ENCODE peak calls at places on chromosomes 13 and 19, in nine cellular contexts. N is cardiac muscle cell, D is caudate nucleus, G is IMR-90, K is upper lobe of right lung, H is body of pancreas, O is PC-3, M is RWPE1, R is Karpas-422. Z is an unnamed sample.

GRCh38 chr19:29018542-29018941 is 194.4 kb downstream of the UQCRFS1 start:
- DNase-seq in N (no peak), D (no peak), G (no peak), K (no peak), H (no peak), O (no peak), M (no peak), R (no peak), Z (no peak)

GRCh38 chr19:2477141-2477710 is 1.3 kb downstream of the GADD45B start:
- DNase-seq in N (peak; percentile 34), D (no peak), G (peak; percentile 34), K (peak; percentile 79), H (peak; percentile 48), O (peak; percentile 50), M (no peak), R (peak; percentile 52), Z (no peak)

GRCh38 chr19:21314676-21315075 is 14.5 kb downstream of the ZNF708 start:
- DNase-seq in N (peak; percentile 74), D (no peak), G (peak; percentile 5), K (no peak), H (no peak), O (no peak), M (no peak), R (no peak), Z (no peak)

GRCh38 chr19:45996933-45997332 is 1.7 kb downstream of the CCDC61 start:
- DNase-seq in N (no peak), D (no peak), G (no peak), K (no peak), H (no peak), O (no peak), M (no peak), R (no peak), Z (no peak)

GRCh38 chr13:50082426-50083283 is 67.4 kb downstream of the KCNRG start:
- DNase-seq in N (peak; percentile 75), D (peak; percentile 81), G (peak; percentile 68), K (peak; percentile 90), H (peak; percentile 90), O (peak; percentile 79), M (peak; percentile 70), R (peak; percentile 94), Z (no peak)

GRCh38 chr13:77860621-77861020 is 58.0 kb downstream of the EDNRB start:
- DNase-seq in N (peak; percentile 85), D (no peak), G (peak; percentile 93), K (no peak), H (no peak), O (peak; percentile 44), M (no peak), R (no peak), Z (no peak)

GRCh38 chr13:99636306-99636705 is 135.0 kb downstream of the TM9SF2 start:
- DNase-seq in N (no peak), D (no peak), G (no peak), K (no peak), H (no peak), O (no peak), M (no peak), R (no peak), Z (no peak)

GRCh38 chr13:65461590-65461989 is 1768.5 kb downstream of the PCDH9 start:
- DNase-seq in N (peak; percentile 72), D (no peak), G (peak; percentile 83), K (no peak), H (no peak), O (no peak), M (no peak), R (no peak), Z (no peak)

GRCh38 chr13:96421314-96421713 is 331.4 kb downstream of the HS6ST3 start:
- DNase-seq in N (no peak), D (no peak), G (no peak), K (no peak), H (no peak), O (no peak), M (no peak), R (no peak), Z (no peak)

GRCh38 chr13:112840472-112841302 is 128.3 kb upstream of the MCF2L start:
- DNase-seq in N (no peak), D (no peak), G (no peak), K (no peak), H (no peak), O (no peak), M (no peak), R (no peak), Z (no peak)

GRCh38 chr13:99366075-99366987 is 59.1 kb upstream of the GPR183 start:
- DNase-seq in N (no peak), D (no peak), G (no peak), K (no peak), H (no peak), O (no peak), M (no peak), R (peak; percentile 52), Z (no peak)

GRCh38 chr13:114035583-114036501 is 62.0 kb upstream of the C13orf46 start:
- DNase-seq in N (peak; percentile 26), D (peak; percentile 84), G (peak; percentile 35), K (no peak), H (no peak), O (no peak), M (no peak), R (no peak), Z (peak; percentile 85)

GRCh38 chr19:16801599-16801998 is 27.6 kb upstream of the SIN3B start:
- DNase-seq in N (peak; percentile 47), D (no peak), G (peak; percentile 71), K (no peak), H (no peak), O (peak; percentile 61), M (no peak), R (no peak), Z (no peak)

GRCh38 chr13:113724780-113725315 is 34.2 kb upstream of the TMEM255B start:
- DNase-seq in N (peak; percentile 69), D (peak; percentile 92), G (peak; percentile 23), K (peak; percentile 90), H (peak; percentile 81), O (peak; percentile 65), M (peak; percentile 64), R (peak; percentile 78), Z (peak; percentile 85)

GRCh38 chr19:50434525-50434924 is 1.8 kb downstream of the MYBPC2 start:
- DNase-seq in N (no peak), D (no peak), G (no peak), K (no peak), H (no peak), O (no peak), M (no peak), R (peak; percentile 93), Z (no peak)

DNA sequence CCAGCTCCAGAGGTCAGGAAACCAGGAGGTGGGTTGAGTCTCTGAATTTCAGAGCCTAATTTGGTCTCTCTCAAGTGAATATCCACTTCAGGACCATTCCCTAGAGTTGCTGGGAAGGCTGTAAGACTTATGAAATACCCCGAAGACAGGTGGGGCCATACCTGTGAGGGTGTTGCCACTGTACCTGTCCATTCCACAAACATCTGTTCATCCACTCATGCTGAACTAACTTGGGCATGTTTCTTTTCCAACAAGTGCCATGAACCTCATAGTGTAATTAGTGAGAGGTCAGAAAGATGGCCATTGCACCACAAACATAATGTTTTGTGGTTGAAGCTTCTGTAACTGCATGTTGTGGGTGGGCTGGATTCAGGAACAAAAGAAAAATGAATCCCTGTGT is 7.8 kb downstream of the ILF3 start:
- DNase-seq in N (no peak), D (no peak), G (no peak), K (no peak), H (no peak), O (no peak), M (no peak), R (no peak), Z (no peak)
- H3K27ac ChIP-seq in N (peak overlapping the region; percentile 6), D (peak overlapping the region; percentile 23), G (no peak overlapping the region), K (no peak overlapping the region), H (no peak overlapping the region), O (no peak overlapping the region), M (no peak overlapping the region), R (peak overlapping the region; percentile 97), Z (no peak overlapping the region)

GRCh38 chr19:7638802-7639465 is 2.0 kb downstream of the STXBP2 start:
- DNase-seq in N (no peak), D (no peak), G (no peak), K (no peak), H (no peak), O (no peak), M (no peak), R (no peak), Z (no peak)

GRCh38 chr19:7635670-7636069 is 1.2 kb upstream of the STXBP2 start:
- DNase-seq in N (no peak), D (no peak), G (no peak), K (no peak), H (no peak), O (no peak), M (no peak), R (no peak), Z (no peak)

GRCh38 chr19:7636691-7637373 is at the start of gene STXBP2:
- DNase-seq in N (peak; percentile 65), D (no peak), G (no peak), K (peak; percentile 94), H (peak; percentile 93), O (peak; percentile 89), M (peak; percentile 88), R (peak; percentile 94), Z (no peak)

GRCh38 chr19:7636317-7636690 is 606 bp upstream of the STXBP2 start:
- DNase-seq in N (no peak), D (no peak), G (no peak), K (no peak), H (no peak), O (no peak), M (no peak), R (no peak), Z (no peak)

GRCh38 chr19:7637374-7638256 is 705 bp downstream of the STXBP2 start:
- DNase-seq in N (peak; percentile 57), D (no peak), G (no peak), K (peak; percentile 88), H (peak; percentile 55), O (peak; percentile 42), M (peak; percentile 19), R (peak; percentile 60), Z (no peak)
- H3K27ac ChIP-seq in N (no peak overlapping the region), D (no peak overlapping the region), G (no peak overlapping the region), K (peak overlapping the region; percentile 95), H (peak overlapping the region; percentile 79), O (peak overlapping the region; percentile 28), M (peak overlapping the region; percentile 71), R (peak overlapping the region; percentile 5), Z (no peak overlapping the region)

GRCh38 chr19:47435196-47435595 is 15.9 kb upstream of the MEIS3 start:
- DNase-seq in N (no peak), D (no peak), G (no peak), K (no peak), H (no peak), O (no peak), M (no peak), R (peak; percentile 59), Z (no peak)
- H3K27ac ChIP-seq in N (no peak overlapping the region), D (no peak overlapping the region), G (no peak overlapping the region), K (no peak overlapping the region), H (no peak overlapping the region), O (no peak overlapping the region), M (no peak overlapping the region), R (no peak overlapping the region), Z (no peak overlapping the region)

DNA sequence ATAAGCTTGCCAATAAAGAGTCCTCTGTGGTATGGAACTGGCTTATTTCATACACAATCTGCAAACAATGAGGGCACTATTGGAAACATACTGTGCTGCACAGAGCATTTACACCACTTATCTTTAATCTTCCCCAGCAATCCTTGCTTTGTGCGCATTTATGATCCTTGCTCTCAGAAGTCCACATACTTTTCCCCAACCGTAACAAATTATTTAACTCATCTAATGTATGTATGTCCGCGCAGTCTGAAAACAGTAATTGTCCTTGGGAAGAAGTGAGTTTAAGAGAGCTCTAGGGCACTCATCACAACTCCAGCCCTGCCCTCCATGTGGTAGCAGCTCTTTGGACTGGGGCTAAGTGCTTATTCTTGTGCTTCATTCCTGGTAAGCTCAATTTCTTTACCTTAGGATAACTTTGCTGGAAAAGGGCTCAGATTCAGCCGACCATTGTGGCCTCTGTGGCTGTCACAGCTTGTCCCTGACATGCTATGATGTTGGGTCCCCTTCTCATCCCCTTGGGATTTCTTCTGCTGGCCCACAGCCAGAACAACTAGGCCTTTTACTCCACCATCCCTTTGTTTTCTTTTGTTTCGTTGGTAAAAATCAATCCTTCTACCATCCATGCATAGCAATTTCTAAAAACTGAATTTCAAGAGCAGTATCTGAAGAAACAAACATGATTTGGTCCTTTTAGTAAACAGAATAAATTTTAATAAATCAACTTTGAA is 152.7 kb downstream of the TNFRSF19 start:
- DNase-seq in N (no peak), D (no peak), G (no peak), K (no peak), H (no peak), O (no peak), M (no peak), R (no peak), Z (no peak)
- H3K27ac ChIP-seq in N (no peak overlapping the region), D (no peak overlapping the region), G (peak overlapping the region; percentile 90), K (peak overlapping the region; percentile 2), H (no peak overlapping the region), O (peak overlapping the region; percentile 49), M (no peak overlapping the region), R (no peak overlapping the region), Z (no peak overlapping the region)

Z was measured in dorsolateral prefrontal cortex.